ENCODE peak calls at places on chromosomes 7 and 10, in nine cellular contexts. N, J, L, X, U, E, C, V and Z are unnamed samples.

GRCh38 chr7:107920048-107920772 is 29.2 kb downstream of the DLD start:
- DNase-seq in N (no peak), U (no peak), J (no peak), V (no peak), L (no peak), X (no peak), E (no peak), C (no peak), Z (no peak)

GRCh38 chr7:101162551-101163280 is 2.7 kb downstream of the VGF start:
- DNase-seq in X (peak), J (no peak), E (peak), L (no peak), V (no peak), U (peak), N (no peak), C (peak), Z (no peak)

GRCh38 chr10:74156919-74157289 is 5.9 kb downstream of the ADK start:
- DNase-seq in N (no peak), C (no peak), U (no peak), E (no peak), J (no peak), L (no peak), X (no peak), V (no peak), Z (no peak)

GRCh38 chr10:130282492-130283233 is 146.5 kb downstream of the GLRX3 start:
- DNase-seq in C (no peak), X (no peak), E (no peak), U (no peak), V (no peak), N (no peak), J (no peak), L (no peak), Z (no peak)

GRCh38 chr10:75788394-75789205 is 357.2 kb downstream of the LRMDA start:
- DNase-seq in V (no peak), U (no peak), N (peak), J (peak), X (no peak), L (no peak), E (no peak), C (no peak), Z (no peak)

GRCh38 chr10:6174201-6174874 is 28.4 kb upstream of the PFKFB3 start:
- DNase-seq in N (no peak), U (no peak), C (peak), V (no peak), L (no peak), E (no peak), J (no peak), X (no peak), Z (no peak)

GRCh38 chr7:92873776-92874175 is 37.4 kb upstream of the CDK6 start:
- DNase-seq in X (no peak), V (no peak), C (no peak), E (no peak), L (no peak), U (no peak), J (no peak), N (no peak), Z (no peak)

GRCh38 chr7:115933463-115933862 is 97.1 kb downstream of the TFEC start:
- DNase-seq in E (no peak), L (no peak), X (no peak), N (no peak), V (no peak), U (no peak), J (no peak), C (no peak), Z (no peak)

GRCh38 chr10:62231371-62231770 is 37.3 kb downstream of the RTKN2 start:
- DNase-seq in U (no peak), E (no peak), L (peak), X (no peak), V (no peak), C (no peak), N (peak), J (peak), Z (peak)

GRCh38 chr7:978049-978346 is 2.6 kb upstream of the COX19 start:
- DNase-seq in L (no peak), X (no peak), N (no peak), U (no peak), V (no peak), C (no peak), J (no peak), E (no peak), Z (no peak)